ENCODE peak calls at places on chromosomes 4 and X, in eight cellular contexts. One of them, this sample, is unnamed.

GRCh38 chrX:21781525-21781924 is 23.6 kb upstream of the SMPX start:
- DNase-seq in GM23338: no peak
- DNase-seq in CD8-positive, alpha-beta T cell: no peak
- DNase-seq in upper lobe of left lung: no peak
- DNase-seq in fibroblast of lung: no peak
- DNase-seq in heart right ventricle: no peak
- DNase-seq in lung: no peak
- DNase-seq in coronary artery: no peak
- DNase-seq in this sample: no peak

GRCh38 chrX:11704725-11705495 is 39.2 kb upstream of the ARHGAP6 start:
- DNase-seq in heart right ventricle: no peak
- DNase-seq in upper lobe of left lung: no peak
- DNase-seq in GM23338: peak; percentile 1
- DNase-seq in fibroblast of lung: no peak
- DNase-seq in coronary artery: no peak
- DNase-seq in lung: no peak
- DNase-seq in CD8-positive, alpha-beta T cell: no peak
- DNase-seq in this sample: no peak

GRCh38 chr4:153205028-153205648 is 895 bp downstream of the TRIM2 start:
- DNase-seq in GM23338: peak; percentile 63
- DNase-seq in heart right ventricle: no peak
- DNase-seq in CD8-positive, alpha-beta T cell: peak; percentile 23
- DNase-seq in coronary artery: no peak
- DNase-seq in fibroblast of lung: no peak
- DNase-seq in upper lobe of left lung: peak; percentile 30
- DNase-seq in lung: no peak
- DNase-seq in this sample: peak; percentile 51

GRCh38 chr4:6671648-6672047 is 22.0 kb upstream of the S100P start:
- DNase-seq in CD8-positive, alpha-beta T cell: no peak
- DNase-seq in fibroblast of lung: no peak
- DNase-seq in lung: no peak
- DNase-seq in GM23338: no peak
- DNase-seq in upper lobe of left lung: no peak
- DNase-seq in heart right ventricle: no peak
- DNase-seq in coronary artery: no peak
- DNase-seq in this sample: no peak

GRCh38 chr4:140151700-140152014 is 2.3 kb downstream of the MAML3 start:
- DNase-seq in heart right ventricle: peak; percentile 67
- DNase-seq in lung: peak; percentile 81
- DNase-seq in CD8-positive, alpha-beta T cell: no peak
- DNase-seq in upper lobe of left lung: no peak
- DNase-seq in coronary artery: peak; percentile 89
- DNase-seq in fibroblast of lung: peak; percentile 87
- DNase-seq in GM23338: peak; percentile 95
- DNase-seq in this sample: no peak

GRCh38 chrX:70042399-70043371 is 7.1 kb downstream of the AWAT2 start:
- DNase-seq in coronary artery: no peak
- DNase-seq in fibroblast of lung: no peak
- DNase-seq in heart right ventricle: no peak
- DNase-seq in GM23338: peak; percentile 5
- DNase-seq in CD8-positive, alpha-beta T cell: no peak
- DNase-seq in upper lobe of left lung: no peak
- DNase-seq in lung: no peak
- DNase-seq in this sample: no peak

GRCh38 chr4:78137538-78137937 is 80.4 kb downstream of the FRAS1 start:
- DNase-seq in heart right ventricle: no peak
- DNase-seq in CD8-positive, alpha-beta T cell: no peak
- DNase-seq in GM23338: no peak
- DNase-seq in fibroblast of lung: no peak
- DNase-seq in coronary artery: no peak
- DNase-seq in lung: no peak
- DNase-seq in upper lobe of left lung: no peak
- DNase-seq in this sample: no peak

GRCh38 chrX:39149761-39150160 is 348.5 kb downstream of the MID1IP1 start:
- DNase-seq in upper lobe of left lung: no peak
- DNase-seq in heart right ventricle: peak; percentile 79
- DNase-seq in CD8-positive, alpha-beta T cell: peak; percentile 39
- DNase-seq in GM23338: peak; percentile 71
- DNase-seq in fibroblast of lung: peak; percentile 74
- DNase-seq in lung: peak; percentile 65
- DNase-seq in coronary artery: no peak
- DNase-seq in this sample: peak; percentile 33

DNA sequence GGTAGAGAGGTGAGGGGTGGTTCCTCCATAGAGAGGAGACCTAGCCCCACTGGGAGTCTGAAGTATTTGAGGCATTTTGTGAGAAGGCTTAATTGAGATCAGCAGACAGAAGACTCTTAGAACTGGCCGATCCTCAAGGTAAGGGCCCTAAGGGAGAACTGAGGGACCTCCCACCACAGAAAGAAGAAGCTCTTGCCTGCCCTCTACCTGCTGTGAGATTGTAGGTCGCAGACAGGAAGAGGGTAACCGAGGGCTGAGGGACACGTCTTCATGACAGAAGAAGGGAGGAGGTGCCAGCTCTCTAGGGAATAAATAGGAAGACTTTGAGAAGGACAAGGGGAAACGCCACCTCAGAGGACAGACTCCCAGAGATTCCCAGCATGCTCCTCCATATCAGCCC is 24.1 kb upstream of the MAGEC1 start:
- DNase-seq in GM23338: peak; percentile 6
- DNase-seq in fibroblast of lung: no peak
- DNase-seq in CD8-positive, alpha-beta T cell: no peak
- DNase-seq in upper lobe of left lung: no peak
- DNase-seq in heart right ventricle: no peak
- DNase-seq in coronary artery: no peak
- DNase-seq in lung: no peak
- DNase-seq in this sample: no peak
- H3K4me3 ChIP-seq in GM23338: no peak overlapping the region
- H3K4me3 ChIP-seq in fibroblast of lung: no peak overlapping the region
- H3K4me3 ChIP-seq in CD8-positive, alpha-beta T cell: no peak overlapping the region
- H3K4me3 ChIP-seq in upper lobe of left lung: no peak overlapping the region
- H3K4me3 ChIP-seq in heart right ventricle: no peak overlapping the region
- H3K4me3 ChIP-seq in coronary artery: no peak overlapping the region
- H3K4me3 ChIP-seq in lung: no peak overlapping the region
- H3K4me3 ChIP-seq in this sample: no peak overlapping the region

GRCh38 chr4:2931765-2932560 is 31.2 kb downstream of the NOP14 start:
- DNase-seq in heart right ventricle: peak; percentile 69
- DNase-seq in fibroblast of lung: no peak
- DNase-seq in GM23338: peak; percentile 63
- DNase-seq in upper lobe of left lung: peak; percentile 91
- DNase-seq in lung: peak; percentile 67
- DNase-seq in CD8-positive, alpha-beta T cell: no peak
- DNase-seq in coronary artery: peak; percentile 80
- DNase-seq in this sample: peak; percentile 47
- H3K4me3 ChIP-seq in heart right ventricle: peak overlapping the region; percentile 20
- H3K4me3 ChIP-seq in fibroblast of lung: no peak overlapping the region
- H3K4me3 ChIP-seq in GM23338: no peak overlapping the region
- H3K4me3 ChIP-seq in upper lobe of left lung: no peak overlapping the region
- H3K4me3 ChIP-seq in lung: no peak overlapping the region
- H3K4me3 ChIP-seq in CD8-positive, alpha-beta T cell: no peak overlapping the region
- H3K4me3 ChIP-seq in coronary artery: no peak overlapping the region
- H3K4me3 ChIP-seq in this sample: no peak overlapping the region

GRCh38 chrX:108437354-108437753 is 868 bp downstream of the COL4A6 start:
- DNase-seq in upper lobe of left lung: no peak
- DNase-seq in fibroblast of lung: no peak
- DNase-seq in heart right ventricle: no peak
- DNase-seq in CD8-positive, alpha-beta T cell: no peak
- DNase-seq in GM23338: no peak
- DNase-seq in lung: no peak
- DNase-seq in coronary artery: no peak
- DNase-seq in this sample: no peak
- H3K4me3 ChIP-seq in upper lobe of left lung: no peak overlapping the region
- H3K4me3 ChIP-seq in fibroblast of lung: no peak overlapping the region
- H3K4me3 ChIP-seq in heart right ventricle: peak overlapping the region; percentile 55
- H3K4me3 ChIP-seq in CD8-positive, alpha-beta T cell: no peak overlapping the region
- H3K4me3 ChIP-seq in GM23338: peak overlapping the region; percentile 78
- H3K4me3 ChIP-seq in lung: no peak overlapping the region
- H3K4me3 ChIP-seq in coronary artery: peak overlapping the region; percentile 59
- H3K4me3 ChIP-seq in this sample: no peak overlapping the region

GRCh38 chrX:12972239-12972638 is 2.7 kb upstream of the TMSB4X start:
- DNase-seq in coronary artery: no peak
- DNase-seq in upper lobe of left lung: no peak
- DNase-seq in lung: no peak
- DNase-seq in fibroblast of lung: no peak
- DNase-seq in heart right ventricle: no peak
- DNase-seq in CD8-positive, alpha-beta T cell: no peak
- DNase-seq in GM23338: no peak
- DNase-seq in this sample: no peak
- H3K4me3 ChIP-seq in coronary artery: peak overlapping the region; percentile 35
- H3K4me3 ChIP-seq in upper lobe of left lung: no peak overlapping the region
- H3K4me3 ChIP-seq in lung: no peak overlapping the region
- H3K4me3 ChIP-seq in fibroblast of lung: no peak overlapping the region
- H3K4me3 ChIP-seq in heart right ventricle: peak overlapping the region; percentile 82
- H3K4me3 ChIP-seq in CD8-positive, alpha-beta T cell: peak overlapping the region; percentile 98
- H3K4me3 ChIP-seq in GM23338: no peak overlapping the region
- H3K4me3 ChIP-seq in this sample: peak overlapping the region; percentile 52

GRCh38 chr4:2401610-2401983 is 16.8 kb downstream of the ZFYVE28 start:
- DNase-seq in lung: no peak
- DNase-seq in coronary artery: no peak
- DNase-seq in upper lobe of left lung: no peak
- DNase-seq in fibroblast of lung: no peak
- DNase-seq in CD8-positive, alpha-beta T cell: no peak
- DNase-seq in heart right ventricle: no peak
- DNase-seq in GM23338: no peak
- DNase-seq in this sample: no peak
- H3K4me3 ChIP-seq in lung: no peak overlapping the region
- H3K4me3 ChIP-seq in coronary artery: peak overlapping the region; percentile 69
- H3K4me3 ChIP-seq in upper lobe of left lung: no peak overlapping the region
- H3K4me3 ChIP-seq in fibroblast of lung: no peak overlapping the region
- H3K4me3 ChIP-seq in CD8-positive, alpha-beta T cell: no peak overlapping the region
- H3K4me3 ChIP-seq in heart right ventricle: peak overlapping the region; percentile 46
- H3K4me3 ChIP-seq in GM23338: peak overlapping the region; percentile 46
- H3K4me3 ChIP-seq in this sample: peak overlapping the region; percentile 51

GRCh38 chrX:374566-374965 is 12.1 kb downstream of the PPP2R3B start:
- DNase-seq in fibroblast of lung: no peak
- DNase-seq in upper lobe of left lung: no peak
- DNase-seq in heart right ventricle: no peak
- DNase-seq in GM23338: no peak
- DNase-seq in coronary artery: no peak
- DNase-seq in lung: no peak
- DNase-seq in CD8-positive, alpha-beta T cell: no peak
- DNase-seq in this sample: no peak
- H3K4me3 ChIP-seq in fibroblast of lung: no peak overlapping the region
- H3K4me3 ChIP-seq in upper lobe of left lung: no peak overlapping the region
- H3K4me3 ChIP-seq in heart right ventricle: peak overlapping the region; percentile 61
- H3K4me3 ChIP-seq in GM23338: peak overlapping the region; percentile 83
- H3K4me3 ChIP-seq in coronary artery: peak overlapping the region; percentile 69
- H3K4me3 ChIP-seq in lung: no peak overlapping the region
- H3K4me3 ChIP-seq in CD8-positive, alpha-beta T cell: peak overlapping the region; percentile 27
- H3K4me3 ChIP-seq in this sample: peak overlapping the region; percentile 37

DNA sequence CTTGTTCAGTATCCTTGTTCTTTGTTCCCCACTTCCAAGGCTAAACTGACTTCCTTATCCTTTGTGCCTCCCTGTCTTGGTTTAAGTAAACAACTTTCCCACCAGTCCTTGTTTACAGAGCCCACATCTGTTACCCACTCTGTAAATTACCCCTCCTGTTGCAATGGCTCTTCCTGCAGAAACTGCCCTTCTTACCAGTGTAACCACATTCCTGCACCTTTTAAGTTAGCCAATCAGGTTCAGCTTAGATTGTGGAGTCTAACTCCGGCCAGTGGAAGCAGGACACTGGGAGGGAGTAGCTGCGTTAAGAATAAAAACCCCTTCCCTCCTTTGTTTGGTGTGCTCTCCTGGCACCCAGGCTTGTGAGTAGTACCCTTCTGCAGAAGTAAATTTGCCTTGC is 360.9 kb downstream of the PRDM5 start:
- DNase-seq in lung: no peak
- DNase-seq in coronary artery: no peak
- DNase-seq in heart right ventricle: no peak
- DNase-seq in upper lobe of left lung: no peak
- DNase-seq in CD8-positive, alpha-beta T cell: no peak
- DNase-seq in GM23338: peak; percentile 1
- DNase-seq in fibroblast of lung: no peak
- DNase-seq in this sample: no peak
- H3K4me3 ChIP-seq in lung: no peak overlapping the region
- H3K4me3 ChIP-seq in coronary artery: no peak overlapping the region
- H3K4me3 ChIP-seq in heart right ventricle: no peak overlapping the region
- H3K4me3 ChIP-seq in upper lobe of left lung: no peak overlapping the region
- H3K4me3 ChIP-seq in CD8-positive, alpha-beta T cell: no peak overlapping the region
- H3K4me3 ChIP-seq in GM23338: no peak overlapping the region
- H3K4me3 ChIP-seq in fibroblast of lung: no peak overlapping the region
- H3K4me3 ChIP-seq in this sample: no peak overlapping the region

GRCh38 chrX:40543661-40544328 is 37.0 kb upstream of the ATP6AP2 start:
- DNase-seq in heart right ventricle: no peak
- DNase-seq in upper lobe of left lung: no peak
- DNase-seq in GM23338: peak; percentile 87
- DNase-seq in fibroblast of lung: peak; percentile 64
- DNase-seq in lung: no peak
- DNase-seq in coronary artery: no peak
- DNase-seq in CD8-positive, alpha-beta T cell: no peak
- DNase-seq in this sample: no peak
- H3K4me3 ChIP-seq in heart right ventricle: no peak overlapping the region
- H3K4me3 ChIP-seq in upper lobe of left lung: no peak overlapping the region
- H3K4me3 ChIP-seq in GM23338: no peak overlapping the region
- H3K4me3 ChIP-seq in fibroblast of lung: no peak overlapping the region
- H3K4me3 ChIP-seq in lung: no peak overlapping the region
- H3K4me3 ChIP-seq in coronary artery: no peak overlapping the region
- H3K4me3 ChIP-seq in CD8-positive, alpha-beta T cell: no peak overlapping the region
- H3K4me3 ChIP-seq in this sample: no peak overlapping the region

DNA sequence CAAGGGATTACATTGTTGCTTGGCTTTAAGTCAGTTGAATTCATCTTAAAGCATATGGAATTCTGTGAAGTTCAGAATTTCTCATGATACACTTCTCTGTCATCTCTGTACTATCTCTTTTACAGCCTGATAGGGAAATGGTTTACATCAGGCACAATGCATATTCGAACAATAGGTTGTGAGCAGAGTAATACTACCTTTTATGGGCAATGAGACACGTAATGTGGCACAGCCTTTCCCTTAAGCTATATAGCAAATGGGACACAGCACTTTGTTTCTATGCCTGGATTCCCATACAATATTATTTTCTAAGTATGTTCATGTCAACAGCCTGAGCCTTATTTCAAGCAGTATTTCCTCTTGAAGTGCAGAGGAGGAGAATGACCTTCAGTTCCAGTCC is 58.4 kb downstream of the SYNPO2 start:
- DNase-seq in coronary artery: no peak
- DNase-seq in heart right ventricle: no peak
- DNase-seq in fibroblast of lung: no peak
- DNase-seq in lung: no peak
- DNase-seq in GM23338: no peak
- DNase-seq in upper lobe of left lung: no peak
- DNase-seq in CD8-positive, alpha-beta T cell: no peak
- DNase-seq in this sample: no peak
- H3K4me3 ChIP-seq in coronary artery: no peak overlapping the region
- H3K4me3 ChIP-seq in heart right ventricle: no peak overlapping the region
- H3K4me3 ChIP-seq in fibroblast of lung: no peak overlapping the region
- H3K4me3 ChIP-seq in lung: no peak overlapping the region
- H3K4me3 ChIP-seq in GM23338: no peak overlapping the region
- H3K4me3 ChIP-seq in upper lobe of left lung: no peak overlapping the region
- H3K4me3 ChIP-seq in CD8-positive, alpha-beta T cell: no peak overlapping the region
- H3K4me3 ChIP-seq in this sample: no peak overlapping the region

GRCh38 chr4:304987-305680 is at the start of gene ZNF732:
- DNase-seq in GM23338: peak; percentile 99
- DNase-seq in upper lobe of left lung: peak; percentile 72
- DNase-seq in fibroblast of lung: peak; percentile 78
- DNase-seq in coronary artery: no peak
- DNase-seq in lung: no peak
- DNase-seq in CD8-positive, alpha-beta T cell: no peak
- DNase-seq in heart right ventricle: peak; percentile 18
- DNase-seq in this sample: no peak
- H3K4me3 ChIP-seq in GM23338: peak within 1 kb of the TSS; percentile 75
- H3K4me3 ChIP-seq in upper lobe of left lung: peak within 1 kb of the TSS; percentile 25
- H3K4me3 ChIP-seq in fibroblast of lung: peak within 1 kb of the TSS; percentile 11
- H3K4me3 ChIP-seq in coronary artery: peak within 1 kb of the TSS; percentile 62
- H3K4me3 ChIP-seq in lung: peak within 1 kb of the TSS; percentile 7
- H3K4me3 ChIP-seq in CD8-positive, alpha-beta T cell: no peak within 1 kb of the TSS
- H3K4me3 ChIP-seq in heart right ventricle: peak within 1 kb of the TSS; percentile 59
- H3K4me3 ChIP-seq in this sample: no peak within 1 kb of the TSS